ENCODE peak calls at places on chromosomes 1 and 21, in six cellular contexts. One of them, this sample, is unnamed.

GRCh38 chr1:198088360-198089071 is 68.3 kb upstream of the NEK7 start:
- DNase-seq in adrenal gland: no peak
- DNase-seq in NCI-H2107: no peak
- DNase-seq in NCI-H187: no peak
- DNase-seq in C1 segment of cervical spinal cord: no peak
- DNase-seq in AG09309: no peak
- DNase-seq in this sample: no peak

GRCh38 chr1:181674617-181675016 is 191.3 kb downstream of the CACNA1E start:
- DNase-seq in adrenal gland: no peak
- DNase-seq in NCI-H2107: no peak
- DNase-seq in NCI-H187: no peak
- DNase-seq in C1 segment of cervical spinal cord: no peak
- DNase-seq in AG09309: no peak
- DNase-seq in this sample: no peak

GRCh38 chr1:3319874-3320245 is 134.6 kb upstream of the ARHGEF16 start:
- DNase-seq in adrenal gland: peak
- DNase-seq in NCI-H2107: peak
- DNase-seq in NCI-H187: peak
- DNase-seq in C1 segment of cervical spinal cord: no peak
- DNase-seq in AG09309: peak
- DNase-seq in this sample: no peak

GRCh38 chr1:40784141-40784770 is 669 bp downstream of the KCNQ4 start:
- DNase-seq in adrenal gland: no peak
- DNase-seq in NCI-H2107: no peak
- DNase-seq in NCI-H187: no peak
- DNase-seq in C1 segment of cervical spinal cord: no peak
- DNase-seq in AG09309: no peak
- DNase-seq in this sample: no peak

GRCh38 chr1:76074321-76075187 is at the start of gene ST6GALNAC3:
- DNase-seq in adrenal gland: peak
- DNase-seq in NCI-H2107: peak
- DNase-seq in NCI-H187: peak
- DNase-seq in C1 segment of cervical spinal cord: peak
- DNase-seq in AG09309: no peak
- DNase-seq in this sample: no peak

GRCh38 chr1:153678519-153679336 is at the start of gene NPR1:
- DNase-seq in adrenal gland: peak
- DNase-seq in NCI-H2107: no peak
- DNase-seq in NCI-H187: no peak
- DNase-seq in C1 segment of cervical spinal cord: no peak
- DNase-seq in AG09309: no peak
- DNase-seq in this sample: no peak

GRCh38 chr1:46394108-46394871 is at the start of gene FAAH:
- DNase-seq in adrenal gland: peak
- DNase-seq in NCI-H2107: no peak
- DNase-seq in NCI-H187: peak
- DNase-seq in C1 segment of cervical spinal cord: peak
- DNase-seq in AG09309: no peak
- DNase-seq in this sample: no peak

GRCh38 chr1:37890378-37891014 is 31.1 kb upstream of the MTF1 start:
- DNase-seq in adrenal gland: no peak
- DNase-seq in NCI-H2107: peak
- DNase-seq in NCI-H187: no peak
- DNase-seq in C1 segment of cervical spinal cord: no peak
- DNase-seq in AG09309: peak
- DNase-seq in this sample: no peak

GRCh38 chr21:33659550-33659949 is 17.2 kb downstream of the ITSN1 start:
- DNase-seq in adrenal gland: no peak
- DNase-seq in NCI-H2107: no peak
- DNase-seq in NCI-H187: no peak
- DNase-seq in C1 segment of cervical spinal cord: no peak
- DNase-seq in AG09309: no peak
- DNase-seq in this sample: no peak

GRCh38 chr1:60589046-60589748 is 493.2 kb upstream of the NFIA start:
- DNase-seq in adrenal gland: no peak
- DNase-seq in NCI-H2107: no peak
- DNase-seq in NCI-H187: no peak
- DNase-seq in C1 segment of cervical spinal cord: no peak
- DNase-seq in AG09309: no peak
- DNase-seq in this sample: no peak

GRCh38 chr1:185835191-185835590 is 101.0 kb downstream of the HMCN1 start:
- DNase-seq in adrenal gland: no peak
- DNase-seq in NCI-H2107: no peak
- DNase-seq in NCI-H187: no peak
- DNase-seq in C1 segment of cervical spinal cord: no peak
- DNase-seq in AG09309: no peak
- DNase-seq in this sample: no peak

GRCh38 chr21:36709030-36709867 is 10.3 kb downstream of the SIM2 start:
- DNase-seq in adrenal gland: no peak
- DNase-seq in NCI-H2107: no peak
- DNase-seq in NCI-H187: no peak
- DNase-seq in C1 segment of cervical spinal cord: no peak
- DNase-seq in AG09309: no peak
- DNase-seq in this sample: no peak

This sample was measured in non-pigmented ciliary epithelial cell.